ENCODE peak calls at places on chromosomes 3 and 15, in eight cellular contexts. One of them, this sample, is unnamed.

GRCh38 chr3:52068055-52068704 is 11.8 kb upstream of the DUSP7 start:
- DNase-seq in dorsolateral prefrontal cortex: no peak
- DNase-seq in mammary epithelial cell: no peak
- DNase-seq in effector memory CD4-positive, alpha-beta T cell: no peak
- DNase-seq in cardiac muscle cell: no peak
- DNase-seq in fibroblast of lung: peak; percentile 43
- DNase-seq in PC-3: no peak
- DNase-seq in left ventricle myocardium inferior: no peak
- DNase-seq in this sample: no peak

GRCh38 chr3:107999215-107999775 is 91.5 kb downstream of the CD47 start:
- DNase-seq in dorsolateral prefrontal cortex: no peak
- DNase-seq in mammary epithelial cell: peak; percentile 81
- DNase-seq in effector memory CD4-positive, alpha-beta T cell: no peak
- DNase-seq in cardiac muscle cell: no peak
- DNase-seq in fibroblast of lung: peak; percentile 59
- DNase-seq in PC-3: peak; percentile 96
- DNase-seq in left ventricle myocardium inferior: no peak
- DNase-seq in this sample: no peak

GRCh38 chr3:161069441-161070251 is 35.5 kb downstream of the B3GALNT1 start:
- DNase-seq in dorsolateral prefrontal cortex: no peak
- DNase-seq in mammary epithelial cell: peak; percentile 79
- DNase-seq in effector memory CD4-positive, alpha-beta T cell: no peak
- DNase-seq in cardiac muscle cell: no peak
- DNase-seq in fibroblast of lung: peak; percentile 88
- DNase-seq in PC-3: peak; percentile 97
- DNase-seq in left ventricle myocardium inferior: no peak
- DNase-seq in this sample: peak; percentile 54

GRCh38 chr3:120214161-120214560 is 70.9 kb downstream of the GPR156 start:
- DNase-seq in dorsolateral prefrontal cortex: no peak
- DNase-seq in mammary epithelial cell: no peak
- DNase-seq in effector memory CD4-positive, alpha-beta T cell: no peak
- DNase-seq in cardiac muscle cell: no peak
- DNase-seq in fibroblast of lung: peak; percentile 21
- DNase-seq in PC-3: peak; percentile 44
- DNase-seq in left ventricle myocardium inferior: no peak
- DNase-seq in this sample: no peak

GRCh38 chr15:75347222-75348033 is 589 bp downstream of the NEIL1 start:
- DNase-seq in dorsolateral prefrontal cortex: peak; percentile 71
- DNase-seq in mammary epithelial cell: no peak
- DNase-seq in effector memory CD4-positive, alpha-beta T cell: peak; percentile 32
- DNase-seq in cardiac muscle cell: peak; percentile 74
- DNase-seq in fibroblast of lung: no peak
- DNase-seq in PC-3: peak; percentile 32
- DNase-seq in left ventricle myocardium inferior: peak; percentile 70
- DNase-seq in this sample: no peak

GRCh38 chr15:40769310-40770146 is at the start of gene C15orf62:
- DNase-seq in dorsolateral prefrontal cortex: no peak
- DNase-seq in mammary epithelial cell: peak; percentile 94
- DNase-seq in effector memory CD4-positive, alpha-beta T cell: no peak
- DNase-seq in cardiac muscle cell: no peak
- DNase-seq in fibroblast of lung: peak; percentile 71
- DNase-seq in PC-3: peak; percentile 84
- DNase-seq in left ventricle myocardium inferior: no peak
- DNase-seq in this sample: no peak

GRCh38 chr3:121660356-121661171 is at the start of gene HCLS1:
- DNase-seq in dorsolateral prefrontal cortex: peak; percentile 33
- DNase-seq in mammary epithelial cell: no peak
- DNase-seq in effector memory CD4-positive, alpha-beta T cell: peak; percentile 66
- DNase-seq in cardiac muscle cell: no peak
- DNase-seq in fibroblast of lung: no peak
- DNase-seq in PC-3: no peak
- DNase-seq in left ventricle myocardium inferior: peak; percentile 34
- DNase-seq in this sample: no peak

GRCh38 chr3:121970047-121970446 is 52.0 kb downstream of the ILDR1 start:
- DNase-seq in dorsolateral prefrontal cortex: no peak
- DNase-seq in mammary epithelial cell: peak; percentile 63
- DNase-seq in effector memory CD4-positive, alpha-beta T cell: no peak
- DNase-seq in cardiac muscle cell: no peak
- DNase-seq in fibroblast of lung: peak; percentile 52
- DNase-seq in PC-3: peak; percentile 97
- DNase-seq in left ventricle myocardium inferior: no peak
- DNase-seq in this sample: no peak

GRCh38 chr3:17039579-17039978 is 154.8 kb downstream of the PLCL2 start:
- DNase-seq in dorsolateral prefrontal cortex: no peak
- DNase-seq in mammary epithelial cell: peak; percentile 92
- DNase-seq in effector memory CD4-positive, alpha-beta T cell: no peak
- DNase-seq in cardiac muscle cell: no peak
- DNase-seq in fibroblast of lung: peak; percentile 96
- DNase-seq in PC-3: peak; percentile 98
- DNase-seq in left ventricle myocardium inferior: no peak
- DNase-seq in this sample: peak; percentile 91

GRCh38 chr3:153577059-153577736 is 415.2 kb downstream of the RAP2B start:
- DNase-seq in dorsolateral prefrontal cortex: no peak
- DNase-seq in mammary epithelial cell: no peak
- DNase-seq in effector memory CD4-positive, alpha-beta T cell: no peak
- DNase-seq in cardiac muscle cell: no peak
- DNase-seq in fibroblast of lung: no peak
- DNase-seq in PC-3: no peak
- DNase-seq in left ventricle myocardium inferior: no peak
- DNase-seq in this sample: no peak

GRCh38 chr3:67526246-67526645 is 128.2 kb downstream of the SUCLG2 start:
- DNase-seq in dorsolateral prefrontal cortex: no peak
- DNase-seq in mammary epithelial cell: peak; percentile 89
- DNase-seq in effector memory CD4-positive, alpha-beta T cell: no peak
- DNase-seq in cardiac muscle cell: no peak
- DNase-seq in fibroblast of lung: peak; percentile 98
- DNase-seq in PC-3: peak; percentile 50
- DNase-seq in left ventricle myocardium inferior: no peak
- DNase-seq in this sample: peak; percentile 36

GRCh38 chr15:23039151-23039916 is at the start of gene TUBGCP5:
- DNase-seq in dorsolateral prefrontal cortex: peak; percentile 97
- DNase-seq in mammary epithelial cell: peak; percentile 96
- DNase-seq in effector memory CD4-positive, alpha-beta T cell: peak; percentile 95
- DNase-seq in cardiac muscle cell: peak; percentile 99
- DNase-seq in fibroblast of lung: peak; percentile 97
- DNase-seq in PC-3: peak; percentile 99
- DNase-seq in left ventricle myocardium inferior: peak; percentile 98
- DNase-seq in this sample: peak; percentile 89

GRCh38 chr3:127822836-127823589 is 698 bp upstream of the MGLL start:
- DNase-seq in dorsolateral prefrontal cortex: peak; percentile 42
- DNase-seq in mammary epithelial cell: peak; percentile 32
- DNase-seq in effector memory CD4-positive, alpha-beta T cell: no peak
- DNase-seq in cardiac muscle cell: peak; percentile 47
- DNase-seq in fibroblast of lung: peak; percentile 35
- DNase-seq in PC-3: peak; percentile 29
- DNase-seq in left ventricle myocardium inferior: peak; percentile 73
- DNase-seq in this sample: no peak

GRCh38 chr3:33439421-33440327 is 531 bp downstream of the UBP1 start:
- DNase-seq in dorsolateral prefrontal cortex: peak; percentile 35
- DNase-seq in mammary epithelial cell: peak; percentile 51
- DNase-seq in effector memory CD4-positive, alpha-beta T cell: peak; percentile 34
- DNase-seq in cardiac muscle cell: peak; percentile 76
- DNase-seq in fibroblast of lung: peak; percentile 45
- DNase-seq in PC-3: peak; percentile 31
- DNase-seq in left ventricle myocardium inferior: peak; percentile 48
- DNase-seq in this sample: no peak

GRCh38 chr3:71488391-71488809 is 95.1 kb downstream of the FOXP1 start:
- DNase-seq in dorsolateral prefrontal cortex: no peak
- DNase-seq in mammary epithelial cell: no peak
- DNase-seq in effector memory CD4-positive, alpha-beta T cell: no peak
- DNase-seq in cardiac muscle cell: no peak
- DNase-seq in fibroblast of lung: no peak
- DNase-seq in PC-3: no peak
- DNase-seq in left ventricle myocardium inferior: no peak
- DNase-seq in this sample: no peak

GRCh38 chr3:123693584-123693983 is 108.7 kb upstream of the HACD2 start:
- DNase-seq in dorsolateral prefrontal cortex: no peak
- DNase-seq in mammary epithelial cell: no peak
- DNase-seq in effector memory CD4-positive, alpha-beta T cell: no peak
- DNase-seq in cardiac muscle cell: no peak
- DNase-seq in fibroblast of lung: no peak
- DNase-seq in PC-3: no peak
- DNase-seq in left ventricle myocardium inferior: no peak
- DNase-seq in this sample: no peak
- H3K27ac ChIP-seq in dorsolateral prefrontal cortex: no peak overlapping the region
- H3K27ac ChIP-seq in mammary epithelial cell: no peak overlapping the region
- H3K27ac ChIP-seq in effector memory CD4-positive, alpha-beta T cell: no peak overlapping the region
- H3K27ac ChIP-seq in cardiac muscle cell: no peak overlapping the region
- H3K27ac ChIP-seq in fibroblast of lung: no peak overlapping the region
- H3K27ac ChIP-seq in PC-3: no peak overlapping the region
- H3K27ac ChIP-seq in left ventricle myocardium inferior: peak overlapping the region; percentile 83
- H3K27ac ChIP-seq in this sample: no peak overlapping the region

GRCh38 chr3:112297714-112298113 is 3.7 kb upstream of the SLC9C1 start:
- DNase-seq in dorsolateral prefrontal cortex: no peak
- DNase-seq in mammary epithelial cell: no peak
- DNase-seq in effector memory CD4-positive, alpha-beta T cell: no peak
- DNase-seq in cardiac muscle cell: no peak
- DNase-seq in fibroblast of lung: no peak
- DNase-seq in PC-3: no peak
- DNase-seq in left ventricle myocardium inferior: no peak
- DNase-seq in this sample: no peak

GRCh38 chr3:112289011-112289410 is 5.0 kb downstream of the SLC9C1 start:
- DNase-seq in dorsolateral prefrontal cortex: no peak
- DNase-seq in mammary epithelial cell: no peak
- DNase-seq in effector memory CD4-positive, alpha-beta T cell: no peak
- DNase-seq in cardiac muscle cell: no peak
- DNase-seq in fibroblast of lung: no peak
- DNase-seq in PC-3: no peak
- DNase-seq in left ventricle myocardium inferior: no peak
- DNase-seq in this sample: no peak

GRCh38 chr3:112298781-112299180 is 4.8 kb upstream of the SLC9C1 start:
- DNase-seq in dorsolateral prefrontal cortex: no peak
- DNase-seq in mammary epithelial cell: no peak
- DNase-seq in effector memory CD4-positive, alpha-beta T cell: no peak
- DNase-seq in cardiac muscle cell: no peak
- DNase-seq in fibroblast of lung: no peak
- DNase-seq in PC-3: no peak
- DNase-seq in left ventricle myocardium inferior: no peak
- DNase-seq in this sample: no peak

GRCh38 chr3:112293368-112294321 is at the start of gene SLC9C1:
- DNase-seq in dorsolateral prefrontal cortex: no peak
- DNase-seq in mammary epithelial cell: peak; percentile 81
- DNase-seq in effector memory CD4-positive, alpha-beta T cell: peak; percentile 11
- DNase-seq in cardiac muscle cell: peak; percentile 79
- DNase-seq in fibroblast of lung: peak; percentile 66
- DNase-seq in PC-3: peak; percentile 82
- DNase-seq in left ventricle myocardium inferior: no peak
- DNase-seq in this sample: peak; percentile 6
- H3K27ac ChIP-seq in dorsolateral prefrontal cortex: peak within 1 kb of the TSS; percentile 32
- H3K27ac ChIP-seq in mammary epithelial cell: peak within 1 kb of the TSS; percentile 63
- H3K27ac ChIP-seq in effector memory CD4-positive, alpha-beta T cell: no peak within 1 kb of the TSS
- H3K27ac ChIP-seq in cardiac muscle cell: peak within 1 kb of the TSS; percentile 82
- H3K27ac ChIP-seq in fibroblast of lung: peak within 1 kb of the TSS; percentile 5
- H3K27ac ChIP-seq in PC-3: no peak within 1 kb of the TSS
- H3K27ac ChIP-seq in left ventricle myocardium inferior: peak within 1 kb of the TSS; percentile 77
- H3K27ac ChIP-seq in this sample: no peak within 1 kb of the TSS

GRCh38 chr3:39919281-39919680 is 109.9 kb downstream of the MYRIP start:
- DNase-seq in dorsolateral prefrontal cortex: no peak
- DNase-seq in mammary epithelial cell: no peak
- DNase-seq in effector memory CD4-positive, alpha-beta T cell: no peak
- DNase-seq in cardiac muscle cell: no peak
- DNase-seq in fibroblast of lung: no peak
- DNase-seq in PC-3: no peak
- DNase-seq in left ventricle myocardium inferior: no peak
- DNase-seq in this sample: no peak
- H3K27ac ChIP-seq in dorsolateral prefrontal cortex: no peak overlapping the region
- H3K27ac ChIP-seq in mammary epithelial cell: no peak overlapping the region
- H3K27ac ChIP-seq in effector memory CD4-positive, alpha-beta T cell: no peak overlapping the region
- H3K27ac ChIP-seq in cardiac muscle cell: no peak overlapping the region
- H3K27ac ChIP-seq in fibroblast of lung: no peak overlapping the region
- H3K27ac ChIP-seq in PC-3: no peak overlapping the region
- H3K27ac ChIP-seq in left ventricle myocardium inferior: no peak overlapping the region
- H3K27ac ChIP-seq in this sample: no peak overlapping the region

GRCh38 chr3:13010770-13011169 is 62.5 kb downstream of the IQSEC1 start:
- DNase-seq in dorsolateral prefrontal cortex: no peak
- DNase-seq in mammary epithelial cell: no peak
- DNase-seq in effector memory CD4-positive, alpha-beta T cell: no peak
- DNase-seq in cardiac muscle cell: no peak
- DNase-seq in fibroblast of lung: no peak
- DNase-seq in PC-3: no peak
- DNase-seq in left ventricle myocardium inferior: no peak
- DNase-seq in this sample: no peak
- H3K27ac ChIP-seq in dorsolateral prefrontal cortex: peak overlapping the region; percentile 12
- H3K27ac ChIP-seq in mammary epithelial cell: no peak overlapping the region
- H3K27ac ChIP-seq in effector memory CD4-positive, alpha-beta T cell: peak overlapping the region; percentile 95
- H3K27ac ChIP-seq in cardiac muscle cell: no peak overlapping the region
- H3K27ac ChIP-seq in fibroblast of lung: no peak overlapping the region
- H3K27ac ChIP-seq in PC-3: no peak overlapping the region
- H3K27ac ChIP-seq in left ventricle myocardium inferior: no peak overlapping the region
- H3K27ac ChIP-seq in this sample: no peak overlapping the region

DNA sequence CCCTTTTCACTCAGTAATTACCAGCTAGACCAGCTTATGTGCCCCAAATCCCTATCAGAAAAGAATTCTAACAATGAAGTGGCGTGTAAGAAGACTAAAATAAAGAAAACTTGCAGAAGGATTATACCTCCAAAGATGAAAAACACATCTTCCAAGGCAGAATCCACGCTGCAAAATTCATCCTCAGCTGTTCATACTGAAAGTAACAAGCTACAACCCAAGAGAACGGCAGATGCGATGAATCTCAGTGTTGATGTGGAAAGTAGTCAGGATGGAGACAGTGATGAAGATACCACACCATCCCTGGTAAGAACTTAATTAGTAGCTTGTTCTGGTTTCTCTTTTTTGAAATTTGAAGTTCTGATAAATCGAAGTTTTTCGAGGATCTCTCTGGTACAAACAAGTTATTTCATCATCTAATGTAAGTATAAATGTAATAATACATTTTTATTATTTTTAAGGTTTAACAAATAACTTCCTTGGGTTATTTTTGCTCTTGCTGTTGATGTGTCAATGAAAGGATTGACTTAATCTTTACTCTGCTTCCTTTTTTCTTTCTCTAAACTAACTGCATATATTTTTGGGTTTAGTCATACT is 1.4 kb downstream of the WDR76 start:
- DNase-seq in dorsolateral prefrontal cortex: no peak
- DNase-seq in mammary epithelial cell: no peak
- DNase-seq in effector memory CD4-positive, alpha-beta T cell: no peak
- DNase-seq in cardiac muscle cell: no peak
- DNase-seq in fibroblast of lung: no peak
- DNase-seq in PC-3: peak; percentile 18
- DNase-seq in left ventricle myocardium inferior: no peak
- DNase-seq in this sample: no peak
- H3K27ac ChIP-seq in dorsolateral prefrontal cortex: no peak overlapping the region
- H3K27ac ChIP-seq in mammary epithelial cell: no peak overlapping the region
- H3K27ac ChIP-seq in effector memory CD4-positive, alpha-beta T cell: peak overlapping the region; percentile 82
- H3K27ac ChIP-seq in cardiac muscle cell: no peak overlapping the region
- H3K27ac ChIP-seq in fibroblast of lung: peak overlapping the region; percentile 90
- H3K27ac ChIP-seq in PC-3: no peak overlapping the region
- H3K27ac ChIP-seq in left ventricle myocardium inferior: peak overlapping the region; percentile 76
- H3K27ac ChIP-seq in this sample: no peak overlapping the region

This sample was measured in epithelial cell of prostate.